ENCODE peak calls at places on chromosomes 13 and 19, in ten cellular contexts. One of them, this sample, is unnamed.
A peak's percentile ranks its signal among the peaks of the same experiment; 100 is the strongest.

GRCh38 chr19:6489278-6490061 is 7.9 kb upstream of the DENND1C start:
- DNase-seq in stimulated activated naive CD8-positive, alpha-beta T cell treated with anti-CD3 and anti-CD28 coated beads, Interleukin-15, amount 100 ng/mL, for 72 hours: no peak
- DNase-seq in cardiac muscle cell: no peak
- DNase-seq in substantia nigra: no peak
- DNase-seq in AG10803: no peak
- DNase-seq in lower leg skin: no peak
- DNase-seq in activated naive CD4-positive, alpha-beta T cell: no peak
- DNase-seq in stomach: no peak
- DNase-seq in ELR: no peak
- DNase-seq in anterior cingulate cortex: peak; percentile 43
- DNase-seq in this sample: no peak

GRCh38 chr19:50507376-50507775 is 3.6 kb downstream of the JOSD2 start:
- DNase-seq in stimulated activated naive CD8-positive, alpha-beta T cell treated with anti-CD3 and anti-CD28 coated beads, Interleukin-15, amount 100 ng/mL, for 72 hours: no peak
- DNase-seq in cardiac muscle cell: no peak
- DNase-seq in substantia nigra: no peak
- DNase-seq in AG10803: no peak
- DNase-seq in lower leg skin: no peak
- DNase-seq in activated naive CD4-positive, alpha-beta T cell: no peak
- DNase-seq in stomach: no peak
- DNase-seq in ELR: no peak
- DNase-seq in anterior cingulate cortex: no peak
- DNase-seq in this sample: no peak

GRCh38 chr19:3796358-3796757 is 10.2 kb upstream of the MATK start:
- DNase-seq in stimulated activated naive CD8-positive, alpha-beta T cell treated with anti-CD3 and anti-CD28 coated beads, Interleukin-15, amount 100 ng/mL, for 72 hours: no peak
- DNase-seq in cardiac muscle cell: no peak
- DNase-seq in substantia nigra: no peak
- DNase-seq in AG10803: no peak
- DNase-seq in lower leg skin: no peak
- DNase-seq in activated naive CD4-positive, alpha-beta T cell: no peak
- DNase-seq in stomach: no peak
- DNase-seq in ELR: no peak
- DNase-seq in anterior cingulate cortex: no peak
- DNase-seq in this sample: no peak

GRCh38 chr13:109744512-109745051 is 41.8 kb downstream of the IRS2 start:
- DNase-seq in stimulated activated naive CD8-positive, alpha-beta T cell treated with anti-CD3 and anti-CD28 coated beads, Interleukin-15, amount 100 ng/mL, for 72 hours: no peak
- DNase-seq in cardiac muscle cell: no peak
- DNase-seq in substantia nigra: no peak
- DNase-seq in AG10803: no peak
- DNase-seq in lower leg skin: no peak
- DNase-seq in activated naive CD4-positive, alpha-beta T cell: no peak
- DNase-seq in stomach: no peak
- DNase-seq in ELR: peak; percentile 75
- DNase-seq in anterior cingulate cortex: no peak
- DNase-seq in this sample: no peak

GRCh38 chr19:31278555-31279435 is 70.4 kb downstream of the TSHZ3 start:
- DNase-seq in stimulated activated naive CD8-positive, alpha-beta T cell treated with anti-CD3 and anti-CD28 coated beads, Interleukin-15, amount 100 ng/mL, for 72 hours: no peak
- DNase-seq in cardiac muscle cell: no peak
- DNase-seq in substantia nigra: no peak
- DNase-seq in AG10803: no peak
- DNase-seq in lower leg skin: no peak
- DNase-seq in activated naive CD4-positive, alpha-beta T cell: no peak
- DNase-seq in stomach: no peak
- DNase-seq in ELR: no peak
- DNase-seq in anterior cingulate cortex: no peak
- DNase-seq in this sample: no peak

GRCh38 chr19:6580313-6580712 is 10.6 kb downstream of the CD70 start:
- DNase-seq in stimulated activated naive CD8-positive, alpha-beta T cell treated with anti-CD3 and anti-CD28 coated beads, Interleukin-15, amount 100 ng/mL, for 72 hours: no peak
- DNase-seq in cardiac muscle cell: no peak
- DNase-seq in substantia nigra: no peak
- DNase-seq in AG10803: peak; percentile 51
- DNase-seq in lower leg skin: no peak
- DNase-seq in activated naive CD4-positive, alpha-beta T cell: no peak
- DNase-seq in stomach: no peak
- DNase-seq in ELR: peak; percentile 92
- DNase-seq in anterior cingulate cortex: no peak
- DNase-seq in this sample: no peak

GRCh38 chr13:46160474-46161066 is 21.4 kb downstream of the LCP1 start:
- DNase-seq in stimulated activated naive CD8-positive, alpha-beta T cell treated with anti-CD3 and anti-CD28 coated beads, Interleukin-15, amount 100 ng/mL, for 72 hours: peak; percentile 50
- DNase-seq in cardiac muscle cell: peak; percentile 45
- DNase-seq in substantia nigra: no peak
- DNase-seq in AG10803: peak; percentile 64
- DNase-seq in lower leg skin: no peak
- DNase-seq in activated naive CD4-positive, alpha-beta T cell: no peak
- DNase-seq in stomach: no peak
- DNase-seq in ELR: peak; percentile 65
- DNase-seq in anterior cingulate cortex: no peak
- DNase-seq in this sample: no peak

GRCh38 chr13:93450761-93451160 is 224.2 kb downstream of the GPC6 start:
- DNase-seq in stimulated activated naive CD8-positive, alpha-beta T cell treated with anti-CD3 and anti-CD28 coated beads, Interleukin-15, amount 100 ng/mL, for 72 hours: no peak
- DNase-seq in cardiac muscle cell: no peak
- DNase-seq in substantia nigra: no peak
- DNase-seq in AG10803: no peak
- DNase-seq in lower leg skin: no peak
- DNase-seq in activated naive CD4-positive, alpha-beta T cell: no peak
- DNase-seq in stomach: no peak
- DNase-seq in ELR: no peak
- DNase-seq in anterior cingulate cortex: no peak
- DNase-seq in this sample: no peak

GRCh38 chr19:40410030-40410389 is 3.2 kb downstream of the PRX start:
- DNase-seq in stimulated activated naive CD8-positive, alpha-beta T cell treated with anti-CD3 and anti-CD28 coated beads, Interleukin-15, amount 100 ng/mL, for 72 hours: no peak
- DNase-seq in cardiac muscle cell: no peak
- DNase-seq in substantia nigra: no peak
- DNase-seq in AG10803: no peak
- DNase-seq in lower leg skin: no peak
- DNase-seq in activated naive CD4-positive, alpha-beta T cell: no peak
- DNase-seq in stomach: no peak
- DNase-seq in ELR: no peak
- DNase-seq in anterior cingulate cortex: no peak
- DNase-seq in this sample: no peak

GRCh38 chr13:28503182-28503980 is 8.5 kb upstream of the FLT1 start:
- DNase-seq in stimulated activated naive CD8-positive, alpha-beta T cell treated with anti-CD3 and anti-CD28 coated beads, Interleukin-15, amount 100 ng/mL, for 72 hours: no peak
- DNase-seq in cardiac muscle cell: no peak
- DNase-seq in substantia nigra: no peak
- DNase-seq in AG10803: no peak
- DNase-seq in lower leg skin: no peak
- DNase-seq in activated naive CD4-positive, alpha-beta T cell: no peak
- DNase-seq in stomach: no peak
- DNase-seq in ELR: peak; percentile 49
- DNase-seq in anterior cingulate cortex: no peak
- DNase-seq in this sample: no peak

GRCh38 chr13:75305057-75305456 is 176.9 kb downstream of the TBC1D4 start:
- DNase-seq in stimulated activated naive CD8-positive, alpha-beta T cell treated with anti-CD3 and anti-CD28 coated beads, Interleukin-15, amount 100 ng/mL, for 72 hours: no peak
- DNase-seq in cardiac muscle cell: peak; percentile 31
- DNase-seq in substantia nigra: no peak
- DNase-seq in AG10803: no peak
- DNase-seq in lower leg skin: no peak
- DNase-seq in activated naive CD4-positive, alpha-beta T cell: no peak
- DNase-seq in stomach: no peak
- DNase-seq in ELR: no peak
- DNase-seq in anterior cingulate cortex: no peak
- DNase-seq in this sample: no peak

GRCh38 chr13:43495732-43496131 is 291.0 kb downstream of the ENOX1 start:
- DNase-seq in stimulated activated naive CD8-positive, alpha-beta T cell treated with anti-CD3 and anti-CD28 coated beads, Interleukin-15, amount 100 ng/mL, for 72 hours: no peak
- DNase-seq in cardiac muscle cell: no peak
- DNase-seq in substantia nigra: no peak
- DNase-seq in AG10803: no peak
- DNase-seq in lower leg skin: no peak
- DNase-seq in activated naive CD4-positive, alpha-beta T cell: no peak
- DNase-seq in stomach: no peak
- DNase-seq in ELR: no peak
- DNase-seq in anterior cingulate cortex: no peak
- DNase-seq in this sample: no peak

GRCh38 chr19:30227661-30228112 is 144.5 kb upstream of the ZNF536 start:
- DNase-seq in stimulated activated naive CD8-positive, alpha-beta T cell treated with anti-CD3 and anti-CD28 coated beads, Interleukin-15, amount 100 ng/mL, for 72 hours: peak; percentile 73
- DNase-seq in cardiac muscle cell: peak; percentile 87
- DNase-seq in substantia nigra: peak; percentile 66
- DNase-seq in AG10803: peak; percentile 82
- DNase-seq in lower leg skin: peak; percentile 19
- DNase-seq in activated naive CD4-positive, alpha-beta T cell: no peak
- DNase-seq in stomach: peak; percentile 33
- DNase-seq in ELR: peak; percentile 62
- DNase-seq in anterior cingulate cortex: peak; percentile 66
- DNase-seq in this sample: peak; percentile 87

GRCh38 chr13:39324806-39325311 is 278.1 kb downstream of the LHFPL6 start:
- DNase-seq in stimulated activated naive CD8-positive, alpha-beta T cell treated with anti-CD3 and anti-CD28 coated beads, Interleukin-15, amount 100 ng/mL, for 72 hours: no peak
- DNase-seq in cardiac muscle cell: no peak
- DNase-seq in substantia nigra: no peak
- DNase-seq in AG10803: no peak
- DNase-seq in lower leg skin: no peak
- DNase-seq in activated naive CD4-positive, alpha-beta T cell: no peak
- DNase-seq in stomach: no peak
- DNase-seq in ELR: no peak
- DNase-seq in anterior cingulate cortex: no peak
- DNase-seq in this sample: no peak